ENCODE peak calls at places on chromosomes 4 and X, in nine cellular contexts. One of them, this sample, is unnamed. For H3K4me1, the result is how much of the 10 kb centered on the place peaks cover.

GRCh38 chr4:76690091-76690905 is 207.6 kb downstream of the SOWAHB start:
- DNase-seq in mammary epithelial cell: peak
- DNase-seq in heart left ventricle: no peak
- DNase-seq in endothelial cell of umbilical vein: no peak
- DNase-seq in IMR-90: peak
- DNase-seq in stomach: peak
- DNase-seq in heart right ventricle: no peak
- DNase-seq in cardiac muscle cell: no peak
- DNase-seq in left ventricle myocardium inferior: no peak
- DNase-seq in this sample: no peak

GRCh38 chr4:98546910-98547544 is 111.4 kb downstream of the TSPAN5 start:
- DNase-seq in heart left ventricle: no peak
- DNase-seq in mammary epithelial cell: peak
- DNase-seq in left ventricle myocardium inferior: no peak
- DNase-seq in cardiac muscle cell: no peak
- DNase-seq in endothelial cell of umbilical vein: peak
- DNase-seq in heart right ventricle: no peak
- DNase-seq in stomach: no peak
- DNase-seq in IMR-90: peak
- DNase-seq in this sample: no peak

GRCh38 chrX:23742174-23742692 is 843 bp downstream of the ACOT9 start:
- DNase-seq in heart left ventricle: peak
- DNase-seq in stomach: peak
- DNase-seq in endothelial cell of umbilical vein: peak
- DNase-seq in left ventricle myocardium inferior: no peak
- DNase-seq in IMR-90: peak
- DNase-seq in heart right ventricle: peak
- DNase-seq in mammary epithelial cell: peak
- DNase-seq in cardiac muscle cell: peak
- DNase-seq in this sample: no peak

GRCh38 chrX:8341814-8342590 is 122.6 kb upstream of the VCX3B start:
- DNase-seq in left ventricle myocardium inferior: no peak
- DNase-seq in heart left ventricle: no peak
- DNase-seq in mammary epithelial cell: peak
- DNase-seq in heart right ventricle: no peak
- DNase-seq in IMR-90: no peak
- DNase-seq in cardiac muscle cell: no peak
- DNase-seq in stomach: no peak
- DNase-seq in endothelial cell of umbilical vein: no peak
- DNase-seq in this sample: no peak

GRCh38 chrX:151921292-151921691 is 8.6 kb downstream of the MAGEA4 start:
- DNase-seq in heart right ventricle: no peak
- DNase-seq in cardiac muscle cell: no peak
- DNase-seq in mammary epithelial cell: no peak
- DNase-seq in endothelial cell of umbilical vein: no peak
- DNase-seq in heart left ventricle: no peak
- DNase-seq in IMR-90: no peak
- DNase-seq in stomach: no peak
- DNase-seq in left ventricle myocardium inferior: no peak
- DNase-seq in this sample: no peak

GRCh38 chr4:53804719-53805118 is 213.4 kb upstream of the LNX1 start:
- DNase-seq in stomach: peak
- DNase-seq in heart left ventricle: no peak
- DNase-seq in left ventricle myocardium inferior: no peak
- DNase-seq in IMR-90: no peak
- DNase-seq in mammary epithelial cell: peak
- DNase-seq in endothelial cell of umbilical vein: peak
- DNase-seq in cardiac muscle cell: no peak
- DNase-seq in heart right ventricle: no peak
- DNase-seq in this sample: no peak

GRCh38 chr4:83362492-83363329 is 28.1 kb upstream of the HPSE start:
- DNase-seq in heart right ventricle: no peak
- DNase-seq in left ventricle myocardium inferior: no peak
- DNase-seq in cardiac muscle cell: no peak
- DNase-seq in mammary epithelial cell: peak
- DNase-seq in heart left ventricle: no peak
- DNase-seq in stomach: no peak
- DNase-seq in IMR-90: peak
- DNase-seq in endothelial cell of umbilical vein: peak
- DNase-seq in this sample: no peak

GRCh38 chrX:39981946-39982345 is 115.8 kb downstream of the BCOR start:
- DNase-seq in stomach: no peak
- DNase-seq in mammary epithelial cell: no peak
- DNase-seq in cardiac muscle cell: no peak
- DNase-seq in left ventricle myocardium inferior: no peak
- DNase-seq in heart left ventricle: no peak
- DNase-seq in endothelial cell of umbilical vein: no peak
- DNase-seq in IMR-90: no peak
- DNase-seq in heart right ventricle: no peak
- DNase-seq in this sample: no peak

GRCh38 chr4:15303052-15303641 is 124.7 kb upstream of the C1QTNF7 start:
- DNase-seq in endothelial cell of umbilical vein: no peak
- DNase-seq in mammary epithelial cell: peak
- DNase-seq in heart right ventricle: no peak
- DNase-seq in heart left ventricle: no peak
- DNase-seq in left ventricle myocardium inferior: no peak
- DNase-seq in stomach: no peak
- DNase-seq in IMR-90: peak
- DNase-seq in cardiac muscle cell: no peak
- DNase-seq in this sample: no peak

GRCh38 chr4:1012031-1012739 is 759 bp downstream of the FGFRL1 start:
- DNase-seq in cardiac muscle cell: peak
- DNase-seq in left ventricle myocardium inferior: no peak
- DNase-seq in endothelial cell of umbilical vein: peak
- DNase-seq in IMR-90: no peak
- DNase-seq in heart left ventricle: no peak
- DNase-seq in stomach: peak
- DNase-seq in heart right ventricle: no peak
- DNase-seq in mammary epithelial cell: peak
- DNase-seq in this sample: no peak

GRCh38 chr4:41496980-41497379 is 41.0 kb upstream of the LIMCH1 start:
- DNase-seq in stomach: no peak
- DNase-seq in mammary epithelial cell: no peak
- DNase-seq in IMR-90: no peak
- DNase-seq in endothelial cell of umbilical vein: no peak
- DNase-seq in heart left ventricle: no peak
- DNase-seq in left ventricle myocardium inferior: no peak
- DNase-seq in cardiac muscle cell: no peak
- DNase-seq in heart right ventricle: no peak
- DNase-seq in this sample: no peak

GRCh38 chr4:124025423-124025822 is 628.8 kb downstream of the SPRY1 start:
- DNase-seq in cardiac muscle cell: no peak
- DNase-seq in endothelial cell of umbilical vein: peak
- DNase-seq in heart right ventricle: no peak
- DNase-seq in stomach: no peak
- DNase-seq in IMR-90: no peak
- DNase-seq in mammary epithelial cell: no peak
- DNase-seq in left ventricle myocardium inferior: no peak
- DNase-seq in heart left ventricle: no peak
- DNase-seq in this sample: no peak

GRCh38 chrX:13473666-13474516 is 95.5 kb upstream of the EGFL6 start:
- DNase-seq in endothelial cell of umbilical vein: no peak
- DNase-seq in heart left ventricle: peak
- DNase-seq in heart right ventricle: no peak
- DNase-seq in mammary epithelial cell: no peak
- DNase-seq in left ventricle myocardium inferior: no peak
- DNase-seq in stomach: no peak
- DNase-seq in IMR-90: peak
- DNase-seq in cardiac muscle cell: no peak
- DNase-seq in this sample: no peak

GRCh38 chr4:80301884-80302283 is 33.6 kb upstream of the CFAP299 start:
- DNase-seq in stomach: no peak
- DNase-seq in endothelial cell of umbilical vein: no peak
- DNase-seq in cardiac muscle cell: no peak
- DNase-seq in mammary epithelial cell: no peak
- DNase-seq in left ventricle myocardium inferior: no peak
- DNase-seq in heart left ventricle: no peak
- DNase-seq in IMR-90: no peak
- DNase-seq in heart right ventricle: no peak
- DNase-seq in this sample: no peak

GRCh38 chr4:7761720-7762119 is 177.9 kb downstream of the AFAP1 start:
- DNase-seq in mammary epithelial cell: no peak
- DNase-seq in left ventricle myocardium inferior: peak
- DNase-seq in heart left ventricle: peak
- DNase-seq in endothelial cell of umbilical vein: peak
- DNase-seq in heart right ventricle: peak
- DNase-seq in stomach: peak
- DNase-seq in cardiac muscle cell: peak
- DNase-seq in IMR-90: peak
- DNase-seq in this sample: peak

GRCh38 chr4:8191136-8191747 is 7.8 kb upstream of the SH3TC1 start:
- DNase-seq in cardiac muscle cell: no peak
- DNase-seq in IMR-90: peak
- DNase-seq in heart left ventricle: peak
- DNase-seq in heart right ventricle: peak
- DNase-seq in mammary epithelial cell: peak
- DNase-seq in left ventricle myocardium inferior: peak
- DNase-seq in stomach: peak
- DNase-seq in endothelial cell of umbilical vein: peak
- DNase-seq in this sample: peak

DNA sequence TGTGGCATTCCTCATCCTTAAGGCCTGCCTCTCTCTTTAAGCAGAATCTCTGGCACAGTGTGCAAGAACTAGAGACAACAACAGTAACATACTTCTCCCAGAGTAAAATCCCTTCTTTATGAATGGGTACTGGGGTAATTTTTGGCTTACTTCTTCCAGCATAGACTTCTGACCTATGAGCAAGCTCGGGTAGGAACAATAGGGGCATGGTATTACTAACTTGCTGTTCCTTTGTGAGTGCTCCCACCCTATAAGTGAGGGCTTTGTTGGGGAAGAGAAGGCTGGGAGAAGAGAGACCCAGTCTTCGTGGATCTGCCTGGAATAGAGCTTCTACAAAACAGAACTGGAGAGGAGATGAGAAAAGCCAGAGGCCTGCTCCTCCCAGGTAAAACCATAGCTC is 30.2 kb downstream of the CLDN2 start:
- DNase-seq in heart right ventricle: no peak
- DNase-seq in stomach: no peak
- DNase-seq in endothelial cell of umbilical vein: no peak
- DNase-seq in heart left ventricle: no peak
- DNase-seq in cardiac muscle cell: no peak
- DNase-seq in IMR-90: no peak
- DNase-seq in mammary epithelial cell: no peak
- DNase-seq in left ventricle myocardium inferior: no peak
- DNase-seq in this sample: no peak
- H3K4me1 ChIP-seq in heart right ventricle: under half
- H3K4me1 ChIP-seq in stomach: under half
- H3K4me1 ChIP-seq in endothelial cell of umbilical vein: under half
- H3K4me1 ChIP-seq in heart left ventricle: under half
- H3K4me1 ChIP-seq in cardiac muscle cell: under half
- H3K4me1 ChIP-seq in IMR-90: under half
- H3K4me1 ChIP-seq in mammary epithelial cell: under half
- H3K4me1 ChIP-seq in left ventricle myocardium inferior: under half
- H3K4me1 ChIP-seq in this sample: under half

GRCh38 chr4:90730752-90731151 is 603.6 kb downstream of the CCSER1 start:
- DNase-seq in stomach: no peak
- DNase-seq in left ventricle myocardium inferior: no peak
- DNase-seq in heart right ventricle: no peak
- DNase-seq in heart left ventricle: no peak
- DNase-seq in IMR-90: no peak
- DNase-seq in endothelial cell of umbilical vein: no peak
- DNase-seq in cardiac muscle cell: no peak
- DNase-seq in mammary epithelial cell: no peak
- DNase-seq in this sample: no peak

GRCh38 chr4:90733211-90733610 is 606.0 kb downstream of the CCSER1 start:
- DNase-seq in cardiac muscle cell: no peak
- DNase-seq in mammary epithelial cell: no peak
- DNase-seq in stomach: no peak
- DNase-seq in heart left ventricle: no peak
- DNase-seq in left ventricle myocardium inferior: no peak
- DNase-seq in IMR-90: no peak
- DNase-seq in heart right ventricle: no peak
- DNase-seq in endothelial cell of umbilical vein: no peak
- DNase-seq in this sample: no peak

DNA sequence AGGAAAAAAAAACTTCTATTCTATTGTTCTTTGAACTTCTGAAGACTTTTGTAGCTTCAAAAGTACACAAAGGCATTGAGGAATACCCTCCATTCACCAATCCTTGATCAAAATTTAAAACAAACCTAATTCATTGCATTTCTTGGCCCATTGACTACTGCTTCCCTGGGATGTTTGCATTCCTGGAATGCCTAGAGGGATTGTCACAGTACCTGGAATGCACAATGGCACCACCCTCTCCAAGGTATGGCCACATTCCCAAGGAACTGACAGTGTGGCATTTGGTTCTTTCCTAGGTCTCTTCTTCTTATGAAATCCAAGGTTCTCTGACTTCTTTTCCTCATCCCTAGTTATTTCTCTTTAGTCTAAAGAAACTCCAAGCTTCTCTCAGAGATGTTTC is 600.7 kb downstream of the CCSER1 start:
- DNase-seq in mammary epithelial cell: peak
- DNase-seq in stomach: no peak
- DNase-seq in left ventricle myocardium inferior: no peak
- DNase-seq in cardiac muscle cell: peak
- DNase-seq in heart left ventricle: no peak
- DNase-seq in endothelial cell of umbilical vein: no peak
- DNase-seq in IMR-90: no peak
- DNase-seq in heart right ventricle: no peak
- DNase-seq in this sample: no peak
- H3K27ac ChIP-seq in mammary epithelial cell: peak
- H3K27ac ChIP-seq in stomach: no peak
- H3K27ac ChIP-seq in left ventricle myocardium inferior: no peak
- H3K27ac ChIP-seq in cardiac muscle cell: no peak
- H3K27ac ChIP-seq in heart left ventricle: no peak
- H3K27ac ChIP-seq in endothelial cell of umbilical vein: no peak
- H3K27ac ChIP-seq in IMR-90: no peak
- H3K27ac ChIP-seq in heart right ventricle: no peak
- H3K27ac ChIP-seq in this sample: no peak

DNA sequence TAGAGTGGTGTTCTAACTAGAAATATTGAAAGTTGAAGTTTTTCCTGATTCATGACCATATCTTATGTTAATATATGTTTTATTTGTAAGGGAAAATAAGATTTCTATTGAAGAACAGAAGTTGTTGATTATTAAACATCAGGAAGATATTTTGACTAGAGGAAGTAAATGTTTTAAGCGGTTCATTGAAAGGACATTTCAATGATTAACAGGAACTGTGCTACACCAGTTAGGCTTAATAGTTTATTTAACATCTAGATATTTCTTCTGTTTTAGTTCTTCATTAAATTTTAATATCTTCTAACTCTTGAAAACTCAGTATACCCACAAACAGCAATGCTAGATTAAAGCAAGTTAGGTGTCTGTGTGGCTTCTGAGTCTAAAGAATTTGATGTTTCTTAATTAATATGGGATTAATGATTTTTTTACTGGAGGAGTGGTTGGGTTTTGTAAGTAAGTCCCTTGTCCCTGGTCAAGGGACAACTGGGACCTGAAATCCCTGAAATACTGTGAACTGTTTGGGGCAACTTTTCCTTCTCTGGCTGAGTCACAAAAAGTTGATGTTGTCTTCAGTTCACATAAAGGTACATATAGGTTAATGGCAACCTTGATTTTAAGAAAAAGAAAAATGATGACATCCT is 42.9 kb upstream of the CYP4V2 start:
- DNase-seq in IMR-90: no peak
- DNase-seq in endothelial cell of umbilical vein: no peak
- DNase-seq in left ventricle myocardium inferior: no peak
- DNase-seq in heart right ventricle: no peak
- DNase-seq in heart left ventricle: no peak
- DNase-seq in stomach: no peak
- DNase-seq in cardiac muscle cell: no peak
- DNase-seq in mammary epithelial cell: no peak
- DNase-seq in this sample: no peak
- H3K4me1 ChIP-seq in IMR-90: under half
- H3K4me1 ChIP-seq in endothelial cell of umbilical vein: under half
- H3K4me1 ChIP-seq in left ventricle myocardium inferior: under half
- H3K4me1 ChIP-seq in heart right ventricle: under half
- H3K4me1 ChIP-seq in heart left ventricle: under half
- H3K4me1 ChIP-seq in stomach: under half
- H3K4me1 ChIP-seq in cardiac muscle cell: under half
- H3K4me1 ChIP-seq in mammary epithelial cell: under half
- H3K4me1 ChIP-seq in this sample: under half

GRCh38 chr4:36091997-36092396 is 152.3 kb downstream of the ARAP2 start:
- DNase-seq in stomach: no peak
- DNase-seq in mammary epithelial cell: no peak
- DNase-seq in endothelial cell of umbilical vein: no peak
- DNase-seq in left ventricle myocardium inferior: no peak
- DNase-seq in heart left ventricle: no peak
- DNase-seq in heart right ventricle: no peak
- DNase-seq in cardiac muscle cell: no peak
- DNase-seq in IMR-90: no peak
- DNase-seq in this sample: peak
- H3K27ac ChIP-seq in stomach: no peak
- H3K27ac ChIP-seq in mammary epithelial cell: no peak
- H3K27ac ChIP-seq in endothelial cell of umbilical vein: no peak
- H3K27ac ChIP-seq in left ventricle myocardium inferior: no peak
- H3K27ac ChIP-seq in heart left ventricle: no peak
- H3K27ac ChIP-seq in heart right ventricle: no peak
- H3K27ac ChIP-seq in cardiac muscle cell: no peak
- H3K27ac ChIP-seq in IMR-90: no peak
- H3K27ac ChIP-seq in this sample: no peak

This sample was measured in aorta.